ENCODE peak calls at places on chromosome 11, in seven cellular contexts. R is pancreas, D is HTR-8/SVneo, W is HEK293T, S is progenitor cell of endocrine pancreas, L is endothelial cell, F is NCI-H1436. H is an unnamed sample.
A peak's percentile ranks its signal among the peaks of the same experiment; 100 is the strongest.

GRCh38 chr11:130915556-130916237 is 582 bp downstream of the SNX19 start:
- DNase-seq in R (no peak), D (no peak), W (no peak), S (peak; percentile 14), L (no peak), F (no peak), H (no peak)

GRCh38 chr11:70202898-70203748 is at the start of gene FADD:
- DNase-seq in R (peak; percentile 92), D (peak; percentile 96), W (peak; percentile 95), S (peak; percentile 79), L (peak; percentile 91), F (peak; percentile 92), H (peak; percentile 96)

GRCh38 chr11:107898270-107898669 is 30.0 kb upstream of the RAB39A start:
- DNase-seq in R (no peak), D (peak; percentile 67), W (peak; percentile 45), S (no peak), L (peak; percentile 6), F (no peak), H (peak; percentile 47)

GRCh38 chr11:17543574-17544180 is 539 bp downstream of the USH1C start:
- DNase-seq in R (no peak), D (no peak), W (no peak), S (no peak), L (no peak), F (no peak), H (no peak)

GRCh38 chr11:110069158-110069737 is 23.9 kb upstream of the ZC3H12C start:
- DNase-seq in R (no peak), D (peak; percentile 79), W (peak; percentile 46), S (no peak), L (peak; percentile 9), F (no peak), H (peak; percentile 94)

GRCh38 chr11:122711831-122712378 is 56.4 kb downstream of the UBASH3B start:
- DNase-seq in R (no peak), D (no peak), W (no peak), S (no peak), L (no peak), F (no peak), H (peak; percentile 74)

GRCh38 chr11:85844439-85845051 is 10.6 kb upstream of the CCDC83 start:
- DNase-seq in R (no peak), D (no peak), W (no peak), S (no peak), L (no peak), F (no peak), H (no peak)

GRCh38 chr11:94678236-94678635 is 89.9 kb upstream of the AMOTL1 start:
- DNase-seq in R (no peak), D (no peak), W (no peak), S (no peak), L (no peak), F (no peak), H (no peak)

GRCh38 chr11:111417011-111417765 is 38.1 kb upstream of the POU2AF1 start:
- DNase-seq in R (no peak), D (no peak), W (no peak), S (no peak), L (no peak), F (no peak), H (peak; percentile 22)

GRCh38 chr11:75508051-75508561 is 17.6 kb downstream of the GDPD5 start:
- DNase-seq in R (no peak), D (no peak), W (no peak), S (no peak), L (no peak), F (no peak), H (no peak)

H was measured in myocyte.